ENCODE peak calls at places on chromosome 18, in seven cellular contexts. One of them, this sample, is unnamed.

GRCh38 chr18:3360211-3360610 is 89.8 kb upstream of the TGIF1 start:
- DNase-seq in tibial nerve: no peak
- DNase-seq in anterior cingulate cortex: no peak
- DNase-seq in fibroblast of lung: no peak
- DNase-seq in B cell: no peak
- DNase-seq in foreskin fibroblast: no peak
- DNase-seq in stimulated activated CD8-positive, alpha-beta memory T cell treated with anti-CD3 and anti-CD28 coated beads, Interleukin-4, amount 100 ng/mL, for 4 hours: no peak
- DNase-seq in this sample: no peak

GRCh38 chr18:78492064-78492812 is 487.4 kb upstream of the SALL3 start:
- DNase-seq in tibial nerve: no peak
- DNase-seq in anterior cingulate cortex: no peak
- DNase-seq in fibroblast of lung: no peak
- DNase-seq in B cell: no peak
- DNase-seq in foreskin fibroblast: no peak
- DNase-seq in stimulated activated CD8-positive, alpha-beta memory T cell treated with anti-CD3 and anti-CD28 coated beads, Interleukin-4, amount 100 ng/mL, for 4 hours: no peak
- DNase-seq in this sample: no peak

GRCh38 chr18:76465630-76466409 is 29.2 kb downstream of the ZNF516 start:
- DNase-seq in tibial nerve: no peak
- DNase-seq in anterior cingulate cortex: no peak
- DNase-seq in fibroblast of lung: no peak
- DNase-seq in B cell: no peak
- DNase-seq in foreskin fibroblast: no peak
- DNase-seq in stimulated activated CD8-positive, alpha-beta memory T cell treated with anti-CD3 and anti-CD28 coated beads, Interleukin-4, amount 100 ng/mL, for 4 hours: no peak
- DNase-seq in this sample: no peak

GRCh38 chr18:70030728-70031127 is 83.1 kb upstream of the CD226 start:
- DNase-seq in tibial nerve: no peak
- DNase-seq in anterior cingulate cortex: no peak
- DNase-seq in fibroblast of lung: no peak
- DNase-seq in B cell: no peak
- DNase-seq in foreskin fibroblast: no peak
- DNase-seq in stimulated activated CD8-positive, alpha-beta memory T cell treated with anti-CD3 and anti-CD28 coated beads, Interleukin-4, amount 100 ng/mL, for 4 hours: no peak
- DNase-seq in this sample: no peak

GRCh38 chr18:45320724-45321123 is 294.6 kb upstream of the SLC14A2 start:
- DNase-seq in tibial nerve: no peak
- DNase-seq in anterior cingulate cortex: no peak
- DNase-seq in fibroblast of lung: peak
- DNase-seq in B cell: no peak
- DNase-seq in foreskin fibroblast: no peak
- DNase-seq in stimulated activated CD8-positive, alpha-beta memory T cell treated with anti-CD3 and anti-CD28 coated beads, Interleukin-4, amount 100 ng/mL, for 4 hours: no peak
- DNase-seq in this sample: no peak

GRCh38 chr18:5058768-5059539 is 138.1 kb downstream of the AKAIN1 start:
- DNase-seq in tibial nerve: no peak
- DNase-seq in anterior cingulate cortex: no peak
- DNase-seq in fibroblast of lung: no peak
- DNase-seq in B cell: no peak
- DNase-seq in foreskin fibroblast: no peak
- DNase-seq in stimulated activated CD8-positive, alpha-beta memory T cell treated with anti-CD3 and anti-CD28 coated beads, Interleukin-4, amount 100 ng/mL, for 4 hours: no peak
- DNase-seq in this sample: no peak

GRCh38 chr18:55097406-55098170 is 138.3 kb upstream of the CCDC68 start:
- DNase-seq in tibial nerve: no peak
- DNase-seq in anterior cingulate cortex: no peak
- DNase-seq in fibroblast of lung: peak
- DNase-seq in B cell: no peak
- DNase-seq in foreskin fibroblast: peak
- DNase-seq in stimulated activated CD8-positive, alpha-beta memory T cell treated with anti-CD3 and anti-CD28 coated beads, Interleukin-4, amount 100 ng/mL, for 4 hours: no peak
- DNase-seq in this sample: no peak

GRCh38 chr18:56460590-56460989 is 177.8 kb downstream of the TXNL1 start:
- DNase-seq in tibial nerve: no peak
- DNase-seq in anterior cingulate cortex: no peak
- DNase-seq in fibroblast of lung: no peak
- DNase-seq in B cell: no peak
- DNase-seq in foreskin fibroblast: no peak
- DNase-seq in stimulated activated CD8-positive, alpha-beta memory T cell treated with anti-CD3 and anti-CD28 coated beads, Interleukin-4, amount 100 ng/mL, for 4 hours: no peak
- DNase-seq in this sample: no peak

GRCh38 chr18:77191241-77191751 is 58.4 kb upstream of the GALR1 start:
- DNase-seq in tibial nerve: no peak
- DNase-seq in anterior cingulate cortex: no peak
- DNase-seq in fibroblast of lung: peak
- DNase-seq in B cell: no peak
- DNase-seq in foreskin fibroblast: peak
- DNase-seq in stimulated activated CD8-positive, alpha-beta memory T cell treated with anti-CD3 and anti-CD28 coated beads, Interleukin-4, amount 100 ng/mL, for 4 hours: no peak
- DNase-seq in this sample: no peak

GRCh38 chr18:39215920-39216319 is 1650.3 kb upstream of the CELF4 start:
- DNase-seq in tibial nerve: no peak
- DNase-seq in anterior cingulate cortex: no peak
- DNase-seq in fibroblast of lung: no peak
- DNase-seq in B cell: no peak
- DNase-seq in foreskin fibroblast: no peak
- DNase-seq in stimulated activated CD8-positive, alpha-beta memory T cell treated with anti-CD3 and anti-CD28 coated beads, Interleukin-4, amount 100 ng/mL, for 4 hours: no peak
- DNase-seq in this sample: no peak

GRCh38 chr18:76441668-76442412 is 53.2 kb downstream of the ZNF516 start:
- DNase-seq in tibial nerve: no peak
- DNase-seq in anterior cingulate cortex: no peak
- DNase-seq in fibroblast of lung: no peak
- DNase-seq in B cell: no peak
- DNase-seq in foreskin fibroblast: no peak
- DNase-seq in stimulated activated CD8-positive, alpha-beta memory T cell treated with anti-CD3 and anti-CD28 coated beads, Interleukin-4, amount 100 ng/mL, for 4 hours: no peak
- DNase-seq in this sample: no peak

GRCh38 chr18:70363861-70364260 is 75.0 kb downstream of the SOCS6 start:
- DNase-seq in tibial nerve: no peak
- DNase-seq in anterior cingulate cortex: no peak
- DNase-seq in fibroblast of lung: peak
- DNase-seq in B cell: no peak
- DNase-seq in foreskin fibroblast: peak
- DNase-seq in stimulated activated CD8-positive, alpha-beta memory T cell treated with anti-CD3 and anti-CD28 coated beads, Interleukin-4, amount 100 ng/mL, for 4 hours: no peak
- DNase-seq in this sample: no peak

GRCh38 chr18:45457933-45458332 is 157.3 kb upstream of the SLC14A2 start:
- DNase-seq in tibial nerve: no peak
- DNase-seq in anterior cingulate cortex: no peak
- DNase-seq in fibroblast of lung: no peak
- DNase-seq in B cell: no peak
- DNase-seq in foreskin fibroblast: no peak
- DNase-seq in stimulated activated CD8-positive, alpha-beta memory T cell treated with anti-CD3 and anti-CD28 coated beads, Interleukin-4, amount 100 ng/mL, for 4 hours: no peak
- DNase-seq in this sample: no peak

GRCh38 chr18:78899241-78899640 is 80.4 kb upstream of the SALL3 start:
- DNase-seq in tibial nerve: no peak
- DNase-seq in anterior cingulate cortex: no peak
- DNase-seq in fibroblast of lung: no peak
- DNase-seq in B cell: no peak
- DNase-seq in foreskin fibroblast: no peak
- DNase-seq in stimulated activated CD8-positive, alpha-beta memory T cell treated with anti-CD3 and anti-CD28 coated beads, Interleukin-4, amount 100 ng/mL, for 4 hours: no peak
- DNase-seq in this sample: no peak

GRCh38 chr18:32930695-32931301 is 158.0 kb upstream of the KLHL14 start:
- DNase-seq in tibial nerve: no peak
- DNase-seq in anterior cingulate cortex: no peak
- DNase-seq in fibroblast of lung: peak
- DNase-seq in B cell: peak
- DNase-seq in foreskin fibroblast: no peak
- DNase-seq in stimulated activated CD8-positive, alpha-beta memory T cell treated with anti-CD3 and anti-CD28 coated beads, Interleukin-4, amount 100 ng/mL, for 4 hours: no peak
- DNase-seq in this sample: no peak

GRCh38 chr18:53567935-53568574 is 656.4 kb downstream of the MBD2 start:
- DNase-seq in tibial nerve: no peak
- DNase-seq in anterior cingulate cortex: no peak
- DNase-seq in fibroblast of lung: peak
- DNase-seq in B cell: peak
- DNase-seq in foreskin fibroblast: peak
- DNase-seq in stimulated activated CD8-positive, alpha-beta memory T cell treated with anti-CD3 and anti-CD28 coated beads, Interleukin-4, amount 100 ng/mL, for 4 hours: no peak
- DNase-seq in this sample: no peak

GRCh38 chr18:23712445-23712844 is 23.2 kb downstream of the LAMA3 start:
- DNase-seq in tibial nerve: no peak
- DNase-seq in anterior cingulate cortex: no peak
- DNase-seq in fibroblast of lung: peak
- DNase-seq in B cell: no peak
- DNase-seq in foreskin fibroblast: no peak
- DNase-seq in stimulated activated CD8-positive, alpha-beta memory T cell treated with anti-CD3 and anti-CD28 coated beads, Interleukin-4, amount 100 ng/mL, for 4 hours: no peak
- DNase-seq in this sample: no peak

GRCh38 chr18:24268784-24269550 is 128.7 kb downstream of the OSBPL1A start:
- DNase-seq in tibial nerve: no peak
- DNase-seq in anterior cingulate cortex: no peak
- DNase-seq in fibroblast of lung: no peak
- DNase-seq in B cell: no peak
- DNase-seq in foreskin fibroblast: no peak
- DNase-seq in stimulated activated CD8-positive, alpha-beta memory T cell treated with anti-CD3 and anti-CD28 coated beads, Interleukin-4, amount 100 ng/mL, for 4 hours: no peak
- DNase-seq in this sample: no peak

GRCh38 chr18:63284861-63285260 is 34.7 kb downstream of the BCL2 start:
- DNase-seq in tibial nerve: no peak
- DNase-seq in anterior cingulate cortex: no peak
- DNase-seq in fibroblast of lung: no peak
- DNase-seq in B cell: no peak
- DNase-seq in foreskin fibroblast: no peak
- DNase-seq in stimulated activated CD8-positive, alpha-beta memory T cell treated with anti-CD3 and anti-CD28 coated beads, Interleukin-4, amount 100 ng/mL, for 4 hours: no peak
- DNase-seq in this sample: no peak

GRCh38 chr18:183769-184168 is 25.4 kb downstream of the USP14 start:
- DNase-seq in tibial nerve: no peak
- DNase-seq in anterior cingulate cortex: no peak
- DNase-seq in fibroblast of lung: peak
- DNase-seq in B cell: no peak
- DNase-seq in foreskin fibroblast: no peak
- DNase-seq in stimulated activated CD8-positive, alpha-beta memory T cell treated with anti-CD3 and anti-CD28 coated beads, Interleukin-4, amount 100 ng/mL, for 4 hours: no peak
- DNase-seq in this sample: no peak

GRCh38 chr18:47248610-47249343 is 2.7 kb downstream of the SKOR2 start:
- DNase-seq in tibial nerve: no peak
- DNase-seq in anterior cingulate cortex: no peak
- DNase-seq in fibroblast of lung: no peak
- DNase-seq in B cell: peak
- DNase-seq in foreskin fibroblast: no peak
- DNase-seq in stimulated activated CD8-positive, alpha-beta memory T cell treated with anti-CD3 and anti-CD28 coated beads, Interleukin-4, amount 100 ng/mL, for 4 hours: no peak
- DNase-seq in this sample: no peak

GRCh38 chr18:36809590-36810381 is 19.0 kb downstream of the TPGS2 start:
- DNase-seq in tibial nerve: no peak
- DNase-seq in anterior cingulate cortex: no peak
- DNase-seq in fibroblast of lung: peak
- DNase-seq in B cell: peak
- DNase-seq in foreskin fibroblast: peak
- DNase-seq in stimulated activated CD8-positive, alpha-beta memory T cell treated with anti-CD3 and anti-CD28 coated beads, Interleukin-4, amount 100 ng/mL, for 4 hours: no peak
- DNase-seq in this sample: peak

GRCh38 chr18:79927597-79928562 is 23.6 kb downstream of the SLC66A2 start:
- DNase-seq in tibial nerve: no peak
- DNase-seq in anterior cingulate cortex: no peak
- DNase-seq in fibroblast of lung: no peak
- DNase-seq in B cell: no peak
- DNase-seq in foreskin fibroblast: no peak
- DNase-seq in stimulated activated CD8-positive, alpha-beta memory T cell treated with anti-CD3 and anti-CD28 coated beads, Interleukin-4, amount 100 ng/mL, for 4 hours: no peak
- DNase-seq in this sample: peak

GRCh38 chr18:48833701-48834394 is 116.9 kb downstream of the SMAD7 start:
- DNase-seq in tibial nerve: no peak
- DNase-seq in anterior cingulate cortex: no peak
- DNase-seq in fibroblast of lung: peak
- DNase-seq in B cell: peak
- DNase-seq in foreskin fibroblast: no peak
- DNase-seq in stimulated activated CD8-positive, alpha-beta memory T cell treated with anti-CD3 and anti-CD28 coated beads, Interleukin-4, amount 100 ng/mL, for 4 hours: peak
- DNase-seq in this sample: peak

GRCh38 chr18:3547891-3548615 is 98.1 kb downstream of the TGIF1 start:
- DNase-seq in tibial nerve: no peak
- DNase-seq in anterior cingulate cortex: no peak
- DNase-seq in fibroblast of lung: no peak
- DNase-seq in B cell: no peak
- DNase-seq in foreskin fibroblast: no peak
- DNase-seq in stimulated activated CD8-positive, alpha-beta memory T cell treated with anti-CD3 and anti-CD28 coated beads, Interleukin-4, amount 100 ng/mL, for 4 hours: no peak
- DNase-seq in this sample: no peak

GRCh38 chr18:50750546-50750945 is 69.3 kb downstream of the MRO start:
- DNase-seq in tibial nerve: no peak
- DNase-seq in anterior cingulate cortex: no peak
- DNase-seq in fibroblast of lung: no peak
- DNase-seq in B cell: no peak
- DNase-seq in foreskin fibroblast: no peak
- DNase-seq in stimulated activated CD8-positive, alpha-beta memory T cell treated with anti-CD3 and anti-CD28 coated beads, Interleukin-4, amount 100 ng/mL, for 4 hours: no peak
- DNase-seq in this sample: no peak

GRCh38 chr18:30387401-30387800 is 655.1 kb downstream of the DSC3 start:
- DNase-seq in tibial nerve: no peak
- DNase-seq in anterior cingulate cortex: no peak
- DNase-seq in fibroblast of lung: no peak
- DNase-seq in B cell: no peak
- DNase-seq in foreskin fibroblast: no peak
- DNase-seq in stimulated activated CD8-positive, alpha-beta memory T cell treated with anti-CD3 and anti-CD28 coated beads, Interleukin-4, amount 100 ng/mL, for 4 hours: no peak
- DNase-seq in this sample: no peak

GRCh38 chr18:36481201-36481657 is 183.7 kb downstream of the FHOD3 start:
- DNase-seq in tibial nerve: no peak
- DNase-seq in anterior cingulate cortex: no peak
- DNase-seq in fibroblast of lung: no peak
- DNase-seq in B cell: no peak
- DNase-seq in foreskin fibroblast: no peak
- DNase-seq in stimulated activated CD8-positive, alpha-beta memory T cell treated with anti-CD3 and anti-CD28 coated beads, Interleukin-4, amount 100 ng/mL, for 4 hours: no peak
- DNase-seq in this sample: no peak

GRCh38 chr18:59324623-59324971 is 6.1 kb upstream of the CPLX4 start:
- DNase-seq in tibial nerve: no peak
- DNase-seq in anterior cingulate cortex: no peak
- DNase-seq in fibroblast of lung: no peak
- DNase-seq in B cell: no peak
- DNase-seq in foreskin fibroblast: no peak
- DNase-seq in stimulated activated CD8-positive, alpha-beta memory T cell treated with anti-CD3 and anti-CD28 coated beads, Interleukin-4, amount 100 ng/mL, for 4 hours: no peak
- DNase-seq in this sample: no peak

GRCh38 chr18:45974088-45974536 is 7.0 kb upstream of the EPG5 start:
- DNase-seq in tibial nerve: peak
- DNase-seq in anterior cingulate cortex: no peak
- DNase-seq in fibroblast of lung: peak
- DNase-seq in B cell: peak
- DNase-seq in foreskin fibroblast: peak
- DNase-seq in stimulated activated CD8-positive, alpha-beta memory T cell treated with anti-CD3 and anti-CD28 coated beads, Interleukin-4, amount 100 ng/mL, for 4 hours: peak
- DNase-seq in this sample: peak

GRCh38 chr18:11901826-11902438 is 6.2 kb downstream of the MPPE1 start:
- DNase-seq in tibial nerve: no peak
- DNase-seq in anterior cingulate cortex: no peak
- DNase-seq in fibroblast of lung: no peak
- DNase-seq in B cell: no peak
- DNase-seq in foreskin fibroblast: no peak
- DNase-seq in stimulated activated CD8-positive, alpha-beta memory T cell treated with anti-CD3 and anti-CD28 coated beads, Interleukin-4, amount 100 ng/mL, for 4 hours: no peak
- DNase-seq in this sample: no peak